ENCODE peak calls at places on chromosomes 2 and 18, in ten cellular contexts. One of them, this sample, is unnamed.
A peak's percentile ranks its signal among the peaks of the same experiment; 100 is the strongest.

GRCh38 chr2:8638327-8638726 is 43.5 kb upstream of the ID2 start:
- DNase-seq in occipital lobe: no peak
- DNase-seq in NCI-H1694: no peak
- DNase-seq in M059J: no peak
- DNase-seq in GM06990: no peak
- DNase-seq in stimulated activated CD8-positive, alpha-beta memory T cell treated with anti-CD3 and anti-CD28 coated beads, Interleukin-2, amount 100 ng/mL, for 1 hour: no peak
- DNase-seq in upper lobe of right lung: no peak
- DNase-seq in HEK293T: no peak
- DNase-seq in NCI-H510A treated with DMSO at 0.1 percent for 48 hours: no peak
- DNase-seq in GM12891: no peak
- DNase-seq in this sample: no peak

GRCh38 chr18:10057808-10058791 is 144.3 kb downstream of the VAPA start:
- DNase-seq in NCI-H510A treated with DMSO at 0.1 percent for 48 hours: no peak
- DNase-seq in M059J: peak; percentile 87
- DNase-seq in HEK293T: no peak
- DNase-seq in NCI-H1694: no peak
- DNase-seq in occipital lobe: no peak
- DNase-seq in upper lobe of right lung: no peak
- DNase-seq in stimulated activated CD8-positive, alpha-beta memory T cell treated with anti-CD3 and anti-CD28 coated beads, Interleukin-2, amount 100 ng/mL, for 1 hour: no peak
- DNase-seq in GM12891: no peak
- DNase-seq in GM06990: no peak
- DNase-seq in this sample: no peak

GRCh38 chr18:74478876-74479275 is 17.3 kb upstream of the CNDP2 start:
- DNase-seq in GM12891: no peak
- DNase-seq in M059J: no peak
- DNase-seq in GM06990: no peak
- DNase-seq in occipital lobe: no peak
- DNase-seq in stimulated activated CD8-positive, alpha-beta memory T cell treated with anti-CD3 and anti-CD28 coated beads, Interleukin-2, amount 100 ng/mL, for 1 hour: no peak
- DNase-seq in HEK293T: no peak
- DNase-seq in NCI-H1694: no peak
- DNase-seq in NCI-H510A treated with DMSO at 0.1 percent for 48 hours: no peak
- DNase-seq in upper lobe of right lung: no peak
- DNase-seq in this sample: no peak

GRCh38 chr2:105849431-105850179 is 104.9 kb downstream of the NCK2 start:
- DNase-seq in GM12891: no peak
- DNase-seq in NCI-H510A treated with DMSO at 0.1 percent for 48 hours: peak; percentile 86
- DNase-seq in NCI-H1694: no peak
- DNase-seq in stimulated activated CD8-positive, alpha-beta memory T cell treated with anti-CD3 and anti-CD28 coated beads, Interleukin-2, amount 100 ng/mL, for 1 hour: no peak
- DNase-seq in GM06990: no peak
- DNase-seq in HEK293T: no peak
- DNase-seq in occipital lobe: no peak
- DNase-seq in upper lobe of right lung: no peak
- DNase-seq in M059J: no peak
- DNase-seq in this sample: no peak

GRCh38 chr2:188984680-188985079 is 10.5 kb downstream of the COL3A1 start:
- DNase-seq in HEK293T: no peak
- DNase-seq in GM12891: no peak
- DNase-seq in upper lobe of right lung: no peak
- DNase-seq in M059J: peak; percentile 72
- DNase-seq in occipital lobe: no peak
- DNase-seq in NCI-H510A treated with DMSO at 0.1 percent for 48 hours: no peak
- DNase-seq in stimulated activated CD8-positive, alpha-beta memory T cell treated with anti-CD3 and anti-CD28 coated beads, Interleukin-2, amount 100 ng/mL, for 1 hour: no peak
- DNase-seq in GM06990: no peak
- DNase-seq in NCI-H1694: no peak
- DNase-seq in this sample: no peak

GRCh38 chr2:9547272-9547991 is 8.2 kb downstream of the ADAM17 start:
- DNase-seq in upper lobe of right lung: no peak
- DNase-seq in NCI-H510A treated with DMSO at 0.1 percent for 48 hours: no peak
- DNase-seq in occipital lobe: no peak
- DNase-seq in GM12891: no peak
- DNase-seq in M059J: no peak
- DNase-seq in NCI-H1694: no peak
- DNase-seq in stimulated activated CD8-positive, alpha-beta memory T cell treated with anti-CD3 and anti-CD28 coated beads, Interleukin-2, amount 100 ng/mL, for 1 hour: no peak
- DNase-seq in GM06990: no peak
- DNase-seq in HEK293T: no peak
- DNase-seq in this sample: no peak

GRCh38 chr2:106025796-106026195 is 168.3 kb downstream of the UXS1 start:
- DNase-seq in NCI-H1694: no peak
- DNase-seq in M059J: no peak
- DNase-seq in HEK293T: no peak
- DNase-seq in NCI-H510A treated with DMSO at 0.1 percent for 48 hours: no peak
- DNase-seq in occipital lobe: no peak
- DNase-seq in GM12891: no peak
- DNase-seq in stimulated activated CD8-positive, alpha-beta memory T cell treated with anti-CD3 and anti-CD28 coated beads, Interleukin-2, amount 100 ng/mL, for 1 hour: no peak
- DNase-seq in upper lobe of right lung: no peak
- DNase-seq in GM06990: no peak
- DNase-seq in this sample: no peak

GRCh38 chr2:105390454-105390853 is 8.4 kb downstream of the FHL2 start:
- DNase-seq in occipital lobe: no peak
- DNase-seq in upper lobe of right lung: no peak
- DNase-seq in NCI-H1694: no peak
- DNase-seq in HEK293T: no peak
- DNase-seq in GM12891: no peak
- DNase-seq in M059J: no peak
- DNase-seq in NCI-H510A treated with DMSO at 0.1 percent for 48 hours: no peak
- DNase-seq in stimulated activated CD8-positive, alpha-beta memory T cell treated with anti-CD3 and anti-CD28 coated beads, Interleukin-2, amount 100 ng/mL, for 1 hour: no peak
- DNase-seq in GM06990: no peak
- DNase-seq in this sample: no peak

GRCh38 chr2:135473567-135473966 is 57.5 kb downstream of the ZRANB3 start:
- DNase-seq in HEK293T: peak; percentile 16
- DNase-seq in upper lobe of right lung: no peak
- DNase-seq in GM12891: no peak
- DNase-seq in stimulated activated CD8-positive, alpha-beta memory T cell treated with anti-CD3 and anti-CD28 coated beads, Interleukin-2, amount 100 ng/mL, for 1 hour: no peak
- DNase-seq in M059J: peak; percentile 32
- DNase-seq in NCI-H510A treated with DMSO at 0.1 percent for 48 hours: no peak
- DNase-seq in occipital lobe: no peak
- DNase-seq in GM06990: no peak
- DNase-seq in NCI-H1694: peak; percentile 5
- DNase-seq in this sample: peak; percentile 55

GRCh38 chr2:206693399-206694137 is 24.6 kb downstream of the DYTN start:
- DNase-seq in GM12891: peak; percentile 19
- DNase-seq in NCI-H510A treated with DMSO at 0.1 percent for 48 hours: peak; percentile 70
- DNase-seq in occipital lobe: peak; percentile 2
- DNase-seq in M059J: peak; percentile 57
- DNase-seq in stimulated activated CD8-positive, alpha-beta memory T cell treated with anti-CD3 and anti-CD28 coated beads, Interleukin-2, amount 100 ng/mL, for 1 hour: no peak
- DNase-seq in GM06990: no peak
- DNase-seq in NCI-H1694: peak; percentile 78
- DNase-seq in upper lobe of right lung: no peak
- DNase-seq in HEK293T: peak; percentile 61
- DNase-seq in this sample: peak; percentile 78

GRCh38 chr2:160372010-160372356 is 121.6 kb downstream of the RBMS1 start:
- DNase-seq in NCI-H510A treated with DMSO at 0.1 percent for 48 hours: no peak
- DNase-seq in stimulated activated CD8-positive, alpha-beta memory T cell treated with anti-CD3 and anti-CD28 coated beads, Interleukin-2, amount 100 ng/mL, for 1 hour: no peak
- DNase-seq in HEK293T: no peak
- DNase-seq in NCI-H1694: no peak
- DNase-seq in upper lobe of right lung: no peak
- DNase-seq in GM12891: no peak
- DNase-seq in GM06990: no peak
- DNase-seq in M059J: no peak
- DNase-seq in occipital lobe: no peak
- DNase-seq in this sample: no peak

GRCh38 chr18:44651453-44651852 is 29.2 kb upstream of the SETBP1 start:
- DNase-seq in GM12891: no peak
- DNase-seq in stimulated activated CD8-positive, alpha-beta memory T cell treated with anti-CD3 and anti-CD28 coated beads, Interleukin-2, amount 100 ng/mL, for 1 hour: no peak
- DNase-seq in occipital lobe: no peak
- DNase-seq in upper lobe of right lung: no peak
- DNase-seq in NCI-H510A treated with DMSO at 0.1 percent for 48 hours: no peak
- DNase-seq in HEK293T: no peak
- DNase-seq in GM06990: no peak
- DNase-seq in M059J: peak; percentile 87
- DNase-seq in NCI-H1694: no peak
- DNase-seq in this sample: no peak

GRCh38 chr18:13471971-13472628 is 253.5 kb downstream of the LDLRAD4 start:
- DNase-seq in NCI-H510A treated with DMSO at 0.1 percent for 48 hours: no peak
- DNase-seq in stimulated activated CD8-positive, alpha-beta memory T cell treated with anti-CD3 and anti-CD28 coated beads, Interleukin-2, amount 100 ng/mL, for 1 hour: no peak
- DNase-seq in HEK293T: no peak
- DNase-seq in GM12891: no peak
- DNase-seq in NCI-H1694: no peak
- DNase-seq in GM06990: no peak
- DNase-seq in upper lobe of right lung: no peak
- DNase-seq in occipital lobe: no peak
- DNase-seq in M059J: no peak
- DNase-seq in this sample: no peak

GRCh38 chr2:105773568-105773967 is 28.9 kb downstream of the NCK2 start:
- DNase-seq in NCI-H1694: no peak
- DNase-seq in M059J: no peak
- DNase-seq in upper lobe of right lung: no peak
- DNase-seq in occipital lobe: no peak
- DNase-seq in HEK293T: no peak
- DNase-seq in GM12891: no peak
- DNase-seq in stimulated activated CD8-positive, alpha-beta memory T cell treated with anti-CD3 and anti-CD28 coated beads, Interleukin-2, amount 100 ng/mL, for 1 hour: no peak
- DNase-seq in NCI-H510A treated with DMSO at 0.1 percent for 48 hours: no peak
- DNase-seq in GM06990: no peak
- DNase-seq in this sample: no peak

GRCh38 chr18:23401400-23402347 is 51.4 kb upstream of the RIOK3 start:
- DNase-seq in occipital lobe: no peak
- DNase-seq in upper lobe of right lung: peak; percentile 65
- DNase-seq in NCI-H1694: no peak
- DNase-seq in GM06990: no peak
- DNase-seq in M059J: peak; percentile 87
- DNase-seq in HEK293T: peak; percentile 28
- DNase-seq in stimulated activated CD8-positive, alpha-beta memory T cell treated with anti-CD3 and anti-CD28 coated beads, Interleukin-2, amount 100 ng/mL, for 1 hour: no peak
- DNase-seq in GM12891: no peak
- DNase-seq in NCI-H510A treated with DMSO at 0.1 percent for 48 hours: peak; percentile 54
- DNase-seq in this sample: no peak

GRCh38 chr2:165698621-165698946 is 95.5 kb downstream of the GALNT3 start:
- DNase-seq in NCI-H510A treated with DMSO at 0.1 percent for 48 hours: peak; percentile 48
- DNase-seq in stimulated activated CD8-positive, alpha-beta memory T cell treated with anti-CD3 and anti-CD28 coated beads, Interleukin-2, amount 100 ng/mL, for 1 hour: no peak
- DNase-seq in GM06990: no peak
- DNase-seq in upper lobe of right lung: no peak
- DNase-seq in occipital lobe: peak; percentile 12
- DNase-seq in NCI-H1694: peak; percentile 73
- DNase-seq in M059J: peak; percentile 43
- DNase-seq in GM12891: peak; percentile 2
- DNase-seq in HEK293T: peak; percentile 62
- DNase-seq in this sample: peak; percentile 46

GRCh38 chr2:155190342-155190741 is 491.8 kb downstream of the KCNJ3 start:
- DNase-seq in GM06990: no peak
- DNase-seq in M059J: no peak
- DNase-seq in upper lobe of right lung: no peak
- DNase-seq in HEK293T: no peak
- DNase-seq in NCI-H1694: no peak
- DNase-seq in GM12891: no peak
- DNase-seq in stimulated activated CD8-positive, alpha-beta memory T cell treated with anti-CD3 and anti-CD28 coated beads, Interleukin-2, amount 100 ng/mL, for 1 hour: no peak
- DNase-seq in occipital lobe: no peak
- DNase-seq in NCI-H510A treated with DMSO at 0.1 percent for 48 hours: peak; percentile 78
- DNase-seq in this sample: peak; percentile 13

GRCh38 chr18:54647176-54647575 is 56.1 kb downstream of the DYNAP start:
- DNase-seq in upper lobe of right lung: no peak
- DNase-seq in stimulated activated CD8-positive, alpha-beta memory T cell treated with anti-CD3 and anti-CD28 coated beads, Interleukin-2, amount 100 ng/mL, for 1 hour: no peak
- DNase-seq in occipital lobe: no peak
- DNase-seq in NCI-H1694: no peak
- DNase-seq in M059J: peak; percentile 44
- DNase-seq in GM12891: no peak
- DNase-seq in NCI-H510A treated with DMSO at 0.1 percent for 48 hours: peak; percentile 50
- DNase-seq in HEK293T: peak; percentile 5
- DNase-seq in GM06990: no peak
- DNase-seq in this sample: peak; percentile 38

GRCh38 chr18:8301427-8302172 is 307.6 kb upstream of the RAB12 start:
- DNase-seq in NCI-H1694: no peak
- DNase-seq in upper lobe of right lung: no peak
- DNase-seq in stimulated activated CD8-positive, alpha-beta memory T cell treated with anti-CD3 and anti-CD28 coated beads, Interleukin-2, amount 100 ng/mL, for 1 hour: no peak
- DNase-seq in M059J: no peak
- DNase-seq in NCI-H510A treated with DMSO at 0.1 percent for 48 hours: peak; percentile 98
- DNase-seq in HEK293T: no peak
- DNase-seq in occipital lobe: no peak
- DNase-seq in GM06990: no peak
- DNase-seq in GM12891: no peak
- DNase-seq in this sample: no peak

GRCh38 chr2:134173338-134174016 is 80.4 kb upstream of the MGAT5 start:
- DNase-seq in occipital lobe: peak; percentile 63
- DNase-seq in GM12891: no peak
- DNase-seq in M059J: peak; percentile 15
- DNase-seq in NCI-H510A treated with DMSO at 0.1 percent for 48 hours: peak; percentile 87
- DNase-seq in upper lobe of right lung: no peak
- DNase-seq in GM06990: no peak
- DNase-seq in NCI-H1694: peak; percentile 78
- DNase-seq in stimulated activated CD8-positive, alpha-beta memory T cell treated with anti-CD3 and anti-CD28 coated beads, Interleukin-2, amount 100 ng/mL, for 1 hour: no peak
- DNase-seq in HEK293T: no peak
- DNase-seq in this sample: no peak

GRCh38 chr2:212708346-212708745 is 169.7 kb upstream of the ERBB4 start:
- DNase-seq in HEK293T: no peak
- DNase-seq in upper lobe of right lung: no peak
- DNase-seq in GM06990: no peak
- DNase-seq in stimulated activated CD8-positive, alpha-beta memory T cell treated with anti-CD3 and anti-CD28 coated beads, Interleukin-2, amount 100 ng/mL, for 1 hour: no peak
- DNase-seq in NCI-H510A treated with DMSO at 0.1 percent for 48 hours: no peak
- DNase-seq in GM12891: no peak
- DNase-seq in NCI-H1694: no peak
- DNase-seq in occipital lobe: no peak
- DNase-seq in M059J: peak; percentile 75
- DNase-seq in this sample: no peak

GRCh38 chr2:43819489-43820163 is 19.0 kb downstream of the ABCG5 start:
- DNase-seq in stimulated activated CD8-positive, alpha-beta memory T cell treated with anti-CD3 and anti-CD28 coated beads, Interleukin-2, amount 100 ng/mL, for 1 hour: no peak
- DNase-seq in NCI-H1694: no peak
- DNase-seq in occipital lobe: no peak
- DNase-seq in NCI-H510A treated with DMSO at 0.1 percent for 48 hours: no peak
- DNase-seq in GM12891: no peak
- DNase-seq in GM06990: no peak
- DNase-seq in M059J: no peak
- DNase-seq in HEK293T: no peak
- DNase-seq in upper lobe of right lung: no peak
- DNase-seq in this sample: no peak

GRCh38 chr2:28717339-28717758 is 34.3 kb upstream of the PPP1CB start:
- DNase-seq in NCI-H1694: no peak
- DNase-seq in NCI-H510A treated with DMSO at 0.1 percent for 48 hours: peak; percentile 79
- DNase-seq in HEK293T: no peak
- DNase-seq in stimulated activated CD8-positive, alpha-beta memory T cell treated with anti-CD3 and anti-CD28 coated beads, Interleukin-2, amount 100 ng/mL, for 1 hour: no peak
- DNase-seq in M059J: peak; percentile 83
- DNase-seq in GM06990: peak; percentile 6
- DNase-seq in upper lobe of right lung: peak; percentile 74
- DNase-seq in GM12891: no peak
- DNase-seq in occipital lobe: no peak
- DNase-seq in this sample: no peak

GRCh38 chr2:242038928-242039341 is 169.4 kb downstream of the RTP5 start:
- DNase-seq in HEK293T: no peak
- DNase-seq in occipital lobe: no peak
- DNase-seq in NCI-H510A treated with DMSO at 0.1 percent for 48 hours: no peak
- DNase-seq in NCI-H1694: no peak
- DNase-seq in stimulated activated CD8-positive, alpha-beta memory T cell treated with anti-CD3 and anti-CD28 coated beads, Interleukin-2, amount 100 ng/mL, for 1 hour: no peak
- DNase-seq in GM12891: no peak
- DNase-seq in upper lobe of right lung: no peak
- DNase-seq in GM06990: no peak
- DNase-seq in M059J: no peak
- DNase-seq in this sample: no peak

GRCh38 chr2:172564376-172564775 is 8.5 kb downstream of the PDK1 start:
- DNase-seq in upper lobe of right lung: no peak
- DNase-seq in GM12891: no peak
- DNase-seq in M059J: peak; percentile 24
- DNase-seq in NCI-H1694: no peak
- DNase-seq in stimulated activated CD8-positive, alpha-beta memory T cell treated with anti-CD3 and anti-CD28 coated beads, Interleukin-2, amount 100 ng/mL, for 1 hour: no peak
- DNase-seq in occipital lobe: no peak
- DNase-seq in HEK293T: no peak
- DNase-seq in NCI-H510A treated with DMSO at 0.1 percent for 48 hours: no peak
- DNase-seq in GM06990: no peak
- DNase-seq in this sample: no peak

GRCh38 chr18:58520964-58521363 is 107.9 kb downstream of the ALPK2 start:
- DNase-seq in GM06990: no peak
- DNase-seq in GM12891: no peak
- DNase-seq in NCI-H510A treated with DMSO at 0.1 percent for 48 hours: no peak
- DNase-seq in occipital lobe: no peak
- DNase-seq in NCI-H1694: no peak
- DNase-seq in upper lobe of right lung: no peak
- DNase-seq in stimulated activated CD8-positive, alpha-beta memory T cell treated with anti-CD3 and anti-CD28 coated beads, Interleukin-2, amount 100 ng/mL, for 1 hour: no peak
- DNase-seq in M059J: peak; percentile 70
- DNase-seq in HEK293T: no peak
- DNase-seq in this sample: no peak

GRCh38 chr2:11159574-11160170 is 4.4 kb downstream of the SLC66A3 start:
- DNase-seq in GM06990: no peak
- DNase-seq in stimulated activated CD8-positive, alpha-beta memory T cell treated with anti-CD3 and anti-CD28 coated beads, Interleukin-2, amount 100 ng/mL, for 1 hour: no peak
- DNase-seq in GM12891: no peak
- DNase-seq in HEK293T: no peak
- DNase-seq in NCI-H510A treated with DMSO at 0.1 percent for 48 hours: no peak
- DNase-seq in upper lobe of right lung: no peak
- DNase-seq in occipital lobe: no peak
- DNase-seq in NCI-H1694: no peak
- DNase-seq in M059J: no peak
- DNase-seq in this sample: no peak

GRCh38 chr2:15658911-15659310 is 67.2 kb downstream of the DDX1 start:
- DNase-seq in upper lobe of right lung: no peak
- DNase-seq in GM12891: no peak
- DNase-seq in NCI-H1694: no peak
- DNase-seq in HEK293T: no peak
- DNase-seq in GM06990: no peak
- DNase-seq in NCI-H510A treated with DMSO at 0.1 percent for 48 hours: no peak
- DNase-seq in M059J: no peak
- DNase-seq in stimulated activated CD8-positive, alpha-beta memory T cell treated with anti-CD3 and anti-CD28 coated beads, Interleukin-2, amount 100 ng/mL, for 1 hour: no peak
- DNase-seq in occipital lobe: no peak
- DNase-seq in this sample: no peak